ENCODE peak calls at places on chromosome 15, in eight cellular contexts. E, F, K, W, X, P, A and R are unnamed samples.
A peak's percentile ranks its signal among the peaks of the same experiment; 100 is the strongest.

GRCh38 chr15:81914734-81915234 is 131.0 kb downstream of the MEX3B start:
- DNase-seq in K (peak; percentile 57), A (no peak), F (no peak), W (no peak), E (peak; percentile 88), X (no peak), P (no peak), R (no peak)

GRCh38 chr15:91572110-91572509 is 281.4 kb upstream of the SLCO3A1 start:
- DNase-seq in W (no peak), P (no peak), E (peak; percentile 47), K (peak; percentile 54), F (no peak), X (no peak), A (no peak), R (no peak)

GRCh38 chr15:80967451-80967850 is 22.2 kb downstream of the MESD start:
- DNase-seq in A (no peak), W (no peak), X (no peak), F (no peak), P (peak; percentile 25), E (no peak), K (peak; percentile 31), R (no peak)

GRCh38 chr15:68578175-68578959 is 426 bp upstream of the CORO2B start:
- DNase-seq in P (peak; percentile 71), A (no peak), W (peak; percentile 75), E (peak; percentile 83), X (peak; percentile 42), K (no peak), F (peak; percentile 67), R (peak; percentile 88)

GRCh38 chr15:85316244-85316934 is 64.0 kb upstream of the AKAP13 start:
- DNase-seq in A (no peak), W (no peak), F (no peak), P (no peak), K (no peak), E (peak; percentile 39), X (peak; percentile 23), R (no peak)

GRCh38 chr15:72554471-72555425 is 80.6 kb downstream of the ARIH1 start:
- DNase-seq in K (no peak), F (no peak), P (no peak), X (no peak), W (no peak), E (no peak), A (no peak), R (no peak)

GRCh38 chr15:69561071-69561784 is 108.6 kb downstream of the RPLP1 start:
- DNase-seq in P (no peak), E (peak; percentile 35), F (no peak), W (no peak), A (no peak), K (no peak), X (no peak), R (no peak)

GRCh38 chr15:65028338-65028737 is 1.1 kb downstream of the MTFMT start:
- DNase-seq in X (no peak), F (no peak), W (no peak), K (no peak), E (no peak), P (no peak), A (no peak), R (no peak)

GRCh38 chr15:89326316-89326715 is 8.3 kb downstream of the POLG start:
- DNase-seq in F (no peak), P (no peak), A (no peak), W (no peak), E (no peak), K (no peak), X (no peak), R (no peak)

GRCh38 chr15:70781236-70781635 is 17.9 kb upstream of the UACA start:
- DNase-seq in F (no peak), W (no peak), A (no peak), X (no peak), P (no peak), K (no peak), E (no peak), R (no peak)

GRCh38 chr15:65423977-65424679 is 1.4 kb upstream of the IGDCC4 start:
- DNase-seq in F (no peak), E (peak; percentile 46), A (no peak), P (no peak), X (no peak), K (no peak), W (no peak), R (no peak)

GRCh38 chr15:60840703-60841411 is 361.9 kb upstream of the ICE2 start:
- DNase-seq in X (peak; percentile 37), W (no peak), A (no peak), E (no peak), P (no peak), K (no peak), F (no peak), R (no peak)